ENCODE peak calls at places on chromosomes 12 and 14, in six cellular contexts. I is left ventricle myocardium inferior; B is CD8-positive, alpha-beta T cell; U is esophagus muscularis mucosa; Z is lower lobe of right lung; F is heart left ventricle. G is an unnamed sample.

GRCh38 chr12:107558141-107558815 is 127.3 kb upstream of the PWP1 start:
- DNase-seq in I (no peak), B (no peak), U (no peak), Z (no peak), F (no peak), G (no peak)

GRCh38 chr12:96719671-96720362 is 187.2 kb upstream of the NEDD1 start:
- DNase-seq in I (no peak), B (no peak), U (no peak), Z (no peak), F (no peak), G (no peak)

GRCh38 chr14:106844608-106845285 is 1318.4 kb downstream of the TMEM121 start:
- DNase-seq in I (peak), B (peak), U (no peak), Z (peak), F (peak), G (no peak)

GRCh38 chr12:3534511-3534910 is 43.5 kb downstream of the PRMT8 start:
- DNase-seq in I (no peak), B (no peak), U (no peak), Z (no peak), F (no peak), G (no peak)

GRCh38 chr12:55067701-55068100 is 47.9 kb downstream of the NEUROD4 start:
- DNase-seq in I (no peak), B (no peak), U (no peak), Z (no peak), F (no peak), G (no peak)

GRCh38 chr14:98477935-98478334 is 794.1 kb downstream of the BCL11B start:
- DNase-seq in I (no peak), B (no peak), U (no peak), Z (no peak), F (no peak), G (no peak)

GRCh38 chr12:4444031-4444430 is 1.6 kb downstream of the FGF6 start:
- DNase-seq in I (no peak), B (no peak), U (peak), Z (no peak), F (no peak), G (no peak)

GRCh38 chr12:81347404-81347803 is 269.5 kb downstream of the ACSS3 start:
- DNase-seq in I (no peak), B (no peak), U (no peak), Z (no peak), F (no peak), G (no peak)

GRCh38 chr12:99605-100004 is 33.0 kb downstream of the IQSEC3 start:
- DNase-seq in I (no peak), B (no peak), U (no peak), Z (no peak), F (no peak), G (peak)

GRCh38 chr12:57755454-57756372 is 810 bp downstream of the MARCHF9 start:
- DNase-seq in I (peak), B (no peak), U (no peak), Z (peak), F (peak), G (no peak)

GRCh38 chr12:66823857-66824570 is 145.1 kb upstream of the GRIP1 start:
- DNase-seq in I (no peak), B (no peak), U (no peak), Z (no peak), F (no peak), G (peak)

GRCh38 chr14:51862839-51863235 is 2.4 kb downstream of the GNG2 start:
- DNase-seq in I (no peak), B (no peak), U (no peak), Z (no peak), F (no peak), G (no peak)
- H3K4me3 ChIP-seq in I (peak), B (peak), U (peak), Z (peak), F (peak), G (no peak)

DNA sequence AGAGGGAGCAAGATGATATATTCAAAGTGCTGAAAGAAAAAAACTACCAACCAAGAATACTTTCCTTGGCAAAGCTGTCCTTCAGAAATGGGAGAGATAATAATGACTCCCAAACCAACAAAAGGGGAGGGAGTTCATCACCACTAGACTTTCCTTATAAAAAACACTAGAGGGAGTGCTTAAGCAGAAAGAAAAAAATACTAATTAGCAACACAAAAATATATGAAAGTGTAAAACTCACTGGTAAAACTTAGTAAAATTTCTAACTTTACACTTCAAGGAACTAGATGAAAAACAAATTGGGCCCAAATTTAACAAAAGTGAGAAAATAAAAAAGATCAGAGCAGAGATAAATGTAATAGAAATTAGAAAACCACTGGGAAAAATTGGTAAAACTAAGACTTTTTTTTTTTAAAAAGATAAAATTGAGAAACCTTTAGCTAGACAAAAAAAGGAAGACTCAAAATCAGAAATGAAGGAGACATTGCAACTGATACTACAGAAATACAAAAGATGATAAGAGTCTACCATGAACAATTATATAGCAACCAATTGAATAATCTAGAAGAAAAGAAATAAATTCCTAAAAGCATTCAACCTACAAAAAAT is 60.4 kb upstream of the FAR2 start:
- DNase-seq in I (no peak), B (no peak), U (no peak), Z (no peak), F (no peak), G (no peak)
- TF ChIP-seq CTCF in I (peak), B (peak), U (peak), Z (peak), F (peak), G (peak)

DNA sequence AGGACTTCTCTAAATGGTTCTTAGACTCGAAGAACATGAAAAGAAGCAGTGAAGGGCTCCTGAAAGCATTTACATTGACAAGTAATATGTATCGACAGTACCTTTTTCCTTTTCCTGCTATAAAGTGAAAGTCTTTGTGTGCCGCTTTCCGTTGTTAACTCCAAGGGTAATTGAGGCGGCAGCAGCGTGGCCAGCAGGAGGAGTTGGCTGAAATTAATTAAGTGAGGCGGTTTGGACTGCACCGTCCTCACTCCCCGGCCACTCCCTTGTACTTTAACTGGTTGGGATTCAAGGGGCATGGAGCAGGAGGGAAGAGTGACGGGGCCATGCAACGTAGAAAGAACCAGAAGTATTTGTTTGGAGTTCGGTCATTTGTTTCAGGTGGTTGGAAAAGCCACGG is 34.3 kb upstream of the OTX2 start:
- DNase-seq in I (no peak), B (no peak), U (no peak), Z (no peak), F (no peak), G (no peak)
- H3K4me3 ChIP-seq in I (no peak), B (no peak), U (no peak), Z (no peak), F (no peak), G (no peak)

GRCh38 chr14:63205281-63205575 is 985 bp downstream of the RHOJ start:
- DNase-seq in I (no peak), B (no peak), U (no peak), Z (no peak), F (no peak), G (no peak)
- TF ChIP-seq CTCF in I (no peak), B (no peak), U (no peak), Z (no peak), F (no peak), G (no peak)

GRCh38 chr12:121535150-121536057 is 45.4 kb downstream of the KDM2B start:
- DNase-seq in I (no peak), B (no peak), U (no peak), Z (peak), F (peak), G (no peak)
- H3K4me3 ChIP-seq in I (peak), B (peak), U (peak), Z (peak), F (peak), G (peak)

GRCh38 chr12:104286538-104287482 is 16.7 kb upstream of the EID3 start:
- DNase-seq in I (peak), B (peak), U (peak), Z (peak), F (peak), G (peak)
- TF ChIP-seq CTCF in I (no peak), B (no peak), U (no peak), Z (no peak), F (no peak), G (no peak)

G was measured in retinal pigment epithelial cell.